ENCODE peak calls at places on chromosomes 2 and 18, in six cellular contexts. O, Q, Y, B, G and V are unnamed samples.

GRCh38 chr2:26922638-26923466 is 47.6 kb upstream of the MAPRE3 start:
- DNase-seq in G (no peak), O (no peak), Q (no peak), B (peak), Y (peak), V (peak)

GRCh38 chr2:22907330-22907729 is 477.6 kb upstream of the KLHL29 start:
- DNase-seq in B (no peak), Q (no peak), Y (no peak), O (no peak), G (no peak), V (no peak)

GRCh38 chr2:210655229-210655628 is 98.8 kb downstream of the CPS1 start:
- DNase-seq in B (no peak), Q (no peak), G (no peak), O (no peak), Y (no peak), V (no peak)

GRCh38 chr2:69645026-69645425 is 1.5 kb upstream of the AAK1 start:
- DNase-seq in Q (no peak), Y (no peak), G (no peak), B (no peak), O (no peak), V (no peak)

GRCh38 chr2:60058781-60059180 is 494.7 kb downstream of the BCL11A start:
- DNase-seq in O (no peak), Q (no peak), Y (no peak), B (no peak), G (no peak), V (no peak)

GRCh38 chr2:222548997-222549396 is 106.9 kb downstream of the FARSB start:
- DNase-seq in O (no peak), Y (no peak), G (no peak), B (no peak), Q (no peak), V (no peak)

GRCh38 chr18:26225022-26225693 is 1.1 kb upstream of the TAF4B start:
- DNase-seq in G (no peak), O (no peak), B (peak), Q (no peak), Y (no peak), V (no peak)

GRCh38 chr2:2791031-2791430 is 460.0 kb upstream of the MYT1L start:
- DNase-seq in Q (no peak), O (peak), B (no peak), G (no peak), Y (no peak), V (no peak)